ENCODE peak calls at places on chromosomes 3 and 15, in ten cellular contexts. F is heart right ventricle; S is CD4-positive, alpha-beta memory T cell; T is tibial artery; B is adrenal gland; H is mammary epithelial cell; E is suprapubic skin; I is naive thymus-derived CD4-positive, alpha-beta T cell; N is colonic mucosa; J is IMR-90. R is an unnamed sample.

GRCh38 chr3:109440353-109440752 is 103.0 kb upstream of the DPPA4 start:
- DNase-seq in I (no peak), B (no peak), E (no peak), J (no peak), S (no peak), F (no peak), T (no peak), N (no peak), H (no peak), R (no peak)

GRCh38 chr3:67610458-67610857 is 44.0 kb downstream of the SUCLG2 start:
- DNase-seq in J (peak; percentile 85), S (no peak), F (no peak), B (no peak), I (no peak), H (peak; percentile 63), E (no peak), N (no peak), T (no peak), R (no peak)

GRCh38 chr3:14358426-14359211 is 43.8 kb upstream of the SLC6A6 start:
- DNase-seq in J (peak; percentile 75), H (peak; percentile 50), S (no peak), T (peak; percentile 70), I (no peak), B (no peak), N (peak; percentile 41), E (peak; percentile 87), F (peak; percentile 50), R (peak; percentile 75)

GRCh38 chr3:22523925-22524324 is 679.2 kb upstream of the UBE2E2 start:
- DNase-seq in N (no peak), J (no peak), H (no peak), B (no peak), I (no peak), E (no peak), S (no peak), F (no peak), T (no peak), R (no peak)

GRCh38 chr3:145936986-145937385 is 224.0 kb downstream of the PLOD2 start:
- DNase-seq in T (no peak), H (peak; percentile 18), B (no peak), F (no peak), S (no peak), J (no peak), E (no peak), I (no peak), N (no peak), R (no peak)

GRCh38 chr3:170500995-170501394 is 82.3 kb downstream of the CLDN11 start:
- DNase-seq in I (no peak), H (no peak), T (no peak), N (no peak), E (no peak), F (no peak), J (no peak), B (no peak), S (no peak), R (no peak)

GRCh38 chr15:28881600-28881999 is 4.2 kb upstream of the APBA2 start:
- DNase-seq in I (no peak), H (no peak), E (no peak), N (no peak), B (no peak), T (no peak), F (no peak), J (no peak), S (no peak), R (no peak)

GRCh38 chr3:50534721-50535330 is 31.4 kb upstream of the CACNA2D2 start:
- DNase-seq in J (peak; percentile 23), F (no peak), I (no peak), E (no peak), N (no peak), S (no peak), H (no peak), T (no peak), B (no peak), R (no peak)

GRCh38 chr3:64417816-64418215 is 192.6 kb upstream of the PRICKLE2 start:
- DNase-seq in S (no peak), E (no peak), J (peak; percentile 52), N (no peak), H (no peak), I (no peak), F (no peak), B (no peak), T (no peak), R (no peak)

GRCh38 chr15:75206006-75206405 is 4.3 kb downstream of the C15orf39 start:
- DNase-seq in J (no peak), F (no peak), S (no peak), I (no peak), B (no peak), T (no peak), H (no peak), N (no peak), E (no peak), R (no peak)

GRCh38 chr15:75206803-75207617 is 5.3 kb downstream of the C15orf39 start:
- DNase-seq in S (no peak), F (no peak), N (no peak), T (no peak), I (no peak), E (no peak), B (peak; percentile 87), J (no peak), H (no peak), R (no peak)

GRCh38 chr15:75209289-75209676 is 7.6 kb downstream of the C15orf39 start:
- DNase-seq in F (no peak), H (no peak), T (no peak), B (no peak), J (no peak), I (no peak), E (no peak), N (no peak), S (no peak), R (no peak)

GRCh38 chr15:75208501-75209288 is 7.0 kb downstream of the C15orf39 start:
- DNase-seq in E (no peak), I (no peak), J (no peak), B (peak; percentile 81), N (no peak), S (no peak), H (no peak), T (no peak), F (no peak), R (no peak)

GRCh38 chr15:75207618-75208500 is 6.2 kb downstream of the C15orf39 start:
- DNase-seq in T (no peak), N (no peak), I (no peak), H (no peak), S (no peak), J (no peak), E (no peak), F (no peak), B (peak; percentile 22), R (no peak)
- H3K36me3 ChIP-seq in T (peaks cover 61% of the 10 kb centered on the region), N (peaks cover 23% of the 10 kb centered on the region), I (peaks cover 12% of the 10 kb centered on the region), H (peaks cover 24% of the 10 kb centered on the region), S (peaks cover 63% of the 10 kb centered on the region), J (peaks cover 63% of the 10 kb centered on the region), E (peaks cover 73% of the 10 kb centered on the region), F (no peaks in the 10 kb centered on the region), B (peaks cover 56% of the 10 kb centered on the region), R (peaks cover 72% of the 10 kb centered on the region)

GRCh38 chr3:9833078-9833477 is 10.7 kb downstream of the RPUSD3 start:
- DNase-seq in E (no peak), J (no peak), S (no peak), N (no peak), I (no peak), B (no peak), H (no peak), T (no peak), F (no peak), R (no peak)

GRCh38 chr3:9838856-9839255 is 5.0 kb downstream of the RPUSD3 start:
- DNase-seq in B (no peak), N (no peak), F (no peak), S (no peak), J (no peak), H (no peak), T (no peak), E (no peak), I (no peak), R (no peak)

GRCh38 chr3:9834520-9835380 is 9.1 kb downstream of the RPUSD3 start:
- DNase-seq in J (no peak), F (no peak), S (no peak), I (no peak), H (no peak), B (peak; percentile 28), T (no peak), E (no peak), N (no peak), R (no peak)

GRCh38 chr3:9841015-9841414 is 2.8 kb downstream of the RPUSD3 start:
- DNase-seq in S (no peak), F (no peak), E (no peak), I (no peak), N (no peak), J (no peak), B (no peak), H (no peak), T (no peak), R (no peak)

GRCh38 chr3:9837701-9838582 is 5.9 kb downstream of the RPUSD3 start:
- DNase-seq in N (no peak), B (no peak), I (no peak), H (no peak), F (no peak), J (no peak), T (no peak), E (no peak), S (no peak), R (no peak)
- H3K36me3 ChIP-seq in N (no peaks in the 10 kb centered on the region), B (peaks cover 38% of the 10 kb centered on the region), I (peaks cover 4% of the 10 kb centered on the region), H (no peaks in the 10 kb centered on the region), F (no peaks in the 10 kb centered on the region), J (peaks cover 53% of the 10 kb centered on the region), T (peaks cover 36% of the 10 kb centered on the region), E (peaks cover 71% of the 10 kb centered on the region), S (peaks cover 39% of the 10 kb centered on the region), R (peaks cover 59% of the 10 kb centered on the region)

DNA sequence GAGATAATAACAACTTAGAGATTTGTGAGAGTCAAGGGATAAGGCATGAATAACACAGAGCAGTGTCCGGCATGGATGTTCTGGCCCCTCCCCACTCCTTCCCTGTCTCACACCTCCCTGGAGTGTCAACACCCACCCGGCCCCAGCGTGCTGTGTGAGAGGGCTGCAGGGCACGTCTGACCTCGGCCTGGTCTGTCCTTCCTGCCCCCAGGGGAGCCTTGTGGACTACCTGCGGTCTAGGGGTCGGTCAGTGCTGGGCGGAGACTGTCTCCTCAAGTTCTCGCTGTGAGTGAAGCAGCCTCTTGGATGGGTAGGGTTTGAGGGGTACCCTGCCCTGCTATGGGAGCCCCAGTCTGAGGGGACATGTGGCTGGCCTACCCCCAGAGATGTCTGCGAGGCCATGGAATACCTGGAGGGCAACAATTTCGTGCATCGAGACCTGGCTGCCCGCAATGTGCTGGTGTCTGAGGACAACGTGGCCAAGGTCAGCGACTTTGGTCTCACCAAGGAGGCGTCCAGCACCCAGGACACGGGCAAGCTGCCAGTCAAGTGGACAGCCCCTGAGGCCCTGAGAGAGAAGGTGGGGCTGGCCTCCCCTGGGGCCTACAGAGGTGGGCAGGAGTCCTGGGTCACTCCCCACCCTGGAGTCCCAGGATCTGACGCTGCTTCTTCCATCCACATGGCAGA is 11.2 kb upstream of the LMAN1L start:
- DNase-seq in S (no peak), F (no peak), N (peak; percentile 23), T (no peak), I (no peak), H (no peak), B (no peak), E (no peak), J (no peak), R (no peak)
- H3K36me3 ChIP-seq in S (peaks cover 53% of the 10 kb centered on the region), F (peaks cover 10% of the 10 kb centered on the region), N (peaks cover 25% of the 10 kb centered on the region), T (peaks cover 15% of the 10 kb centered on the region), I (peaks cover 27% of the 10 kb centered on the region), H (peaks cover 9% of the 10 kb centered on the region), B (peaks cover 42% of the 10 kb centered on the region), E (peaks cover 58% of the 10 kb centered on the region), J (peaks cover 44% of the 10 kb centered on the region), R (peaks cover 45% of the 10 kb centered on the region)

DNA sequence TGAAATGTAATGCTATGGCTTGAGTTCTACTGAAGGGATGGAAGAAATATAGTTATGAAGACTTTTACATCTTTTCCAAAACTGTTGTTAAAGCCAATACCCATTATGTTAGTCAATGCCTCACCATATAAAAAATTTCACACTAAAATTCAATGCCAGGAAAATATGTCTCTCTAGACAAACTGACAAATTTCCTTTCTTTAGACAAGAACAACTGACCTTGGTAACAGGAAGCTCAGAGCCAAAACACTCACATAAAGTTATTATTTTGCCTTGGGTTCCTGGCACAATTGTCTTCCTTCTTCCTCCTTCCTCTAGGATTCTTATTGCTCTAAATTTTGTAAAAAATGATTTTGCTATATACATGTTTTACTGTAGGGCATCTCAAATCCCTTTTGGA is 26.7 kb downstream of the INTS14 start:
- DNase-seq in I (no peak), S (no peak), H (no peak), T (no peak), F (no peak), E (no peak), B (no peak), N (no peak), J (no peak), R (no peak)
- H3K36me3 ChIP-seq in I (peaks cover 6% of the 10 kb centered on the region), S (peaks cover 19% of the 10 kb centered on the region), H (peaks cover 7% of the 10 kb centered on the region), T (peaks cover 39% of the 10 kb centered on the region), F (no peaks in the 10 kb centered on the region), E (peaks cover 84% of the 10 kb centered on the region), B (peaks cover 52% of the 10 kb centered on the region), N (no peaks in the 10 kb centered on the region), J (peaks cover 29% of the 10 kb centered on the region), R (peaks cover 90% of the 10 kb centered on the region)

R was measured in left ventricle myocardium inferior.